ENCODE peak calls at places on chromosome 7, in eight cellular contexts. One of them, this sample, is unnamed.

GRCh38 chr7:39433550-39433949 is 132.7 kb upstream of the YAE1 start:
- DNase-seq in right atrium auricular region: no peak
- DNase-seq in GM12865: no peak
- DNase-seq in fibroblast of mammary gland: no peak
- DNase-seq in GM12864: no peak
- DNase-seq in AG09309: no peak
- DNase-seq in psoas muscle: no peak
- DNase-seq in A549: no peak
- DNase-seq in this sample: no peak

GRCh38 chr7:48035967-48036478 is 680 bp downstream of the C7orf57 start:
- DNase-seq in A549: peak; percentile 17
- DNase-seq in right atrium auricular region: no peak
- DNase-seq in fibroblast of mammary gland: peak; percentile 28
- DNase-seq in GM12864: no peak
- DNase-seq in AG09309: no peak
- DNase-seq in GM12865: no peak
- DNase-seq in psoas muscle: peak; percentile 58
- DNase-seq in this sample: peak; percentile 20

GRCh38 chr7:107044347-107045194 is at the start of gene PRKAR2B:
- DNase-seq in A549: peak; percentile 56
- DNase-seq in GM12864: no peak
- DNase-seq in right atrium auricular region: peak; percentile 69
- DNase-seq in fibroblast of mammary gland: peak; percentile 40
- DNase-seq in GM12865: peak; percentile 55
- DNase-seq in AG09309: no peak
- DNase-seq in psoas muscle: peak; percentile 80
- DNase-seq in this sample: peak; percentile 53

GRCh38 chr7:28587211-28587610 is 174.9 kb downstream of the CREB5 start:
- DNase-seq in GM12865: no peak
- DNase-seq in GM12864: no peak
- DNase-seq in psoas muscle: no peak
- DNase-seq in AG09309: no peak
- DNase-seq in fibroblast of mammary gland: peak; percentile 79
- DNase-seq in right atrium auricular region: no peak
- DNase-seq in A549: no peak
- DNase-seq in this sample: no peak

GRCh38 chr7:4091767-4092166 is 590.3 kb upstream of the FOXK1 start:
- DNase-seq in GM12864: no peak
- DNase-seq in fibroblast of mammary gland: no peak
- DNase-seq in right atrium auricular region: no peak
- DNase-seq in A549: no peak
- DNase-seq in GM12865: no peak
- DNase-seq in AG09309: no peak
- DNase-seq in psoas muscle: no peak
- DNase-seq in this sample: no peak

GRCh38 chr7:28957822-28958234 is 302 bp downstream of the TRIL start:
- DNase-seq in GM12865: no peak
- DNase-seq in GM12864: no peak
- DNase-seq in psoas muscle: no peak
- DNase-seq in right atrium auricular region: no peak
- DNase-seq in A549: no peak
- DNase-seq in fibroblast of mammary gland: no peak
- DNase-seq in AG09309: no peak
- DNase-seq in this sample: no peak

GRCh38 chr7:81960026-81960425 is 190.2 kb upstream of the HGF start:
- DNase-seq in right atrium auricular region: no peak
- DNase-seq in psoas muscle: no peak
- DNase-seq in GM12865: no peak
- DNase-seq in GM12864: no peak
- DNase-seq in fibroblast of mammary gland: peak; percentile 9
- DNase-seq in A549: no peak
- DNase-seq in AG09309: no peak
- DNase-seq in this sample: peak; percentile 9

GRCh38 chr7:13050703-13051102 is 363.3 kb downstream of the ARL4A start:
- DNase-seq in GM12864: no peak
- DNase-seq in psoas muscle: no peak
- DNase-seq in AG09309: peak; percentile 32
- DNase-seq in GM12865: no peak
- DNase-seq in right atrium auricular region: no peak
- DNase-seq in fibroblast of mammary gland: peak; percentile 69
- DNase-seq in A549: peak; percentile 66
- DNase-seq in this sample: peak; percentile 53

GRCh38 chr7:106604303-106604918 is 56.5 kb downstream of the CCDC71L start:
- DNase-seq in psoas muscle: no peak
- DNase-seq in GM12864: no peak
- DNase-seq in GM12865: peak; percentile 33
- DNase-seq in A549: no peak
- DNase-seq in AG09309: no peak
- DNase-seq in right atrium auricular region: no peak
- DNase-seq in fibroblast of mammary gland: no peak
- DNase-seq in this sample: no peak

GRCh38 chr7:55366461-55367138 is 1.5 kb downstream of the LANCL2 start:
- DNase-seq in fibroblast of mammary gland: no peak
- DNase-seq in AG09309: no peak
- DNase-seq in A549: peak; percentile 37
- DNase-seq in psoas muscle: no peak
- DNase-seq in GM12864: no peak
- DNase-seq in right atrium auricular region: no peak
- DNase-seq in GM12865: peak; percentile 53
- DNase-seq in this sample: no peak

GRCh38 chr7:148939128-148939747 is 55.1 kb upstream of the EZH2 start:
- DNase-seq in GM12864: no peak
- DNase-seq in fibroblast of mammary gland: no peak
- DNase-seq in AG09309: no peak
- DNase-seq in psoas muscle: no peak
- DNase-seq in right atrium auricular region: no peak
- DNase-seq in A549: no peak
- DNase-seq in GM12865: peak; percentile 24
- DNase-seq in this sample: no peak

GRCh38 chr7:98213874-98214810 is 2.9 kb downstream of the BHLHA15 start:
- DNase-seq in GM12865: no peak
- DNase-seq in fibroblast of mammary gland: no peak
- DNase-seq in A549: no peak
- DNase-seq in GM12864: no peak
- DNase-seq in AG09309: no peak
- DNase-seq in right atrium auricular region: no peak
- DNase-seq in psoas muscle: peak; percentile 44
- DNase-seq in this sample: no peak

GRCh38 chr7:70432567-70433001 is 699.4 kb upstream of the GALNT17 start:
- DNase-seq in A549: no peak
- DNase-seq in GM12864: no peak
- DNase-seq in GM12865: no peak
- DNase-seq in psoas muscle: no peak
- DNase-seq in AG09309: no peak
- DNase-seq in right atrium auricular region: no peak
- DNase-seq in fibroblast of mammary gland: no peak
- DNase-seq in this sample: no peak

GRCh38 chr7:127865466-127865865 is 165.8 kb downstream of the LRRC4 start:
- DNase-seq in right atrium auricular region: no peak
- DNase-seq in fibroblast of mammary gland: peak; percentile 71
- DNase-seq in AG09309: peak; percentile 42
- DNase-seq in GM12865: no peak
- DNase-seq in A549: peak; percentile 13
- DNase-seq in GM12864: no peak
- DNase-seq in psoas muscle: no peak
- DNase-seq in this sample: peak; percentile 82

GRCh38 chr7:5630670-5631069 is 150.8 kb downstream of the RNF216 start:
- DNase-seq in psoas muscle: peak; percentile 48
- DNase-seq in right atrium auricular region: no peak
- DNase-seq in AG09309: no peak
- DNase-seq in A549: no peak
- DNase-seq in fibroblast of mammary gland: peak; percentile 63
- DNase-seq in GM12865: no peak
- DNase-seq in GM12864: no peak
- DNase-seq in this sample: peak; percentile 44

GRCh38 chr7:45219130-45219529 is 61.5 kb downstream of the RAMP3 start:
- DNase-seq in right atrium auricular region: no peak
- DNase-seq in GM12865: no peak
- DNase-seq in fibroblast of mammary gland: no peak
- DNase-seq in GM12864: no peak
- DNase-seq in psoas muscle: no peak
- DNase-seq in A549: no peak
- DNase-seq in AG09309: no peak
- DNase-seq in this sample: no peak

GRCh38 chr7:45215611-45216062 is 58.0 kb downstream of the RAMP3 start:
- DNase-seq in GM12865: no peak
- DNase-seq in GM12864: no peak
- DNase-seq in right atrium auricular region: peak; percentile 46
- DNase-seq in fibroblast of mammary gland: no peak
- DNase-seq in psoas muscle: no peak
- DNase-seq in A549: no peak
- DNase-seq in AG09309: no peak
- DNase-seq in this sample: no peak

GRCh38 chr7:45216622-45217165 is 59.1 kb downstream of the RAMP3 start:
- DNase-seq in GM12864: no peak
- DNase-seq in right atrium auricular region: no peak
- DNase-seq in fibroblast of mammary gland: no peak
- DNase-seq in AG09309: no peak
- DNase-seq in GM12865: no peak
- DNase-seq in A549: no peak
- DNase-seq in psoas muscle: no peak
- DNase-seq in this sample: no peak

GRCh38 chr7:45216181-45216580 is 58.6 kb downstream of the RAMP3 start:
- DNase-seq in fibroblast of mammary gland: no peak
- DNase-seq in GM12864: no peak
- DNase-seq in AG09309: no peak
- DNase-seq in right atrium auricular region: peak; percentile 42
- DNase-seq in A549: no peak
- DNase-seq in psoas muscle: no peak
- DNase-seq in GM12865: no peak
- DNase-seq in this sample: no peak

GRCh38 chr7:45217358-45217757 is 59.8 kb downstream of the RAMP3 start:
- DNase-seq in right atrium auricular region: peak; percentile 44
- DNase-seq in fibroblast of mammary gland: peak; percentile 7
- DNase-seq in GM12864: no peak
- DNase-seq in psoas muscle: no peak
- DNase-seq in GM12865: no peak
- DNase-seq in AG09309: no peak
- DNase-seq in A549: peak; percentile 38
- DNase-seq in this sample: no peak
- TF ChIP-seq CTCF in right atrium auricular region: no peak
- TF ChIP-seq CTCF in fibroblast of mammary gland: peak; percentile 54
- TF ChIP-seq CTCF in GM12864: no peak
- TF ChIP-seq CTCF in psoas muscle: peak; percentile 5
- TF ChIP-seq CTCF in GM12865: peak; percentile 24
- TF ChIP-seq CTCF in AG09309: peak; percentile 29
- TF ChIP-seq CTCF in A549: peak; percentile 25
- TF ChIP-seq CTCF in this sample: peak; percentile 55

GRCh38 chr7:79455173-79455790 is 1.8 kb upstream of the MAGI2 start:
- DNase-seq in fibroblast of mammary gland: no peak
- DNase-seq in right atrium auricular region: no peak
- DNase-seq in AG09309: no peak
- DNase-seq in A549: no peak
- DNase-seq in GM12864: no peak
- DNase-seq in GM12865: no peak
- DNase-seq in psoas muscle: no peak
- DNase-seq in this sample: no peak

GRCh38 chr7:79453266-79453557 is 255 bp downstream of the MAGI2 start:
- DNase-seq in A549: no peak
- DNase-seq in right atrium auricular region: no peak
- DNase-seq in GM12865: no peak
- DNase-seq in AG09309: no peak
- DNase-seq in GM12864: no peak
- DNase-seq in fibroblast of mammary gland: no peak
- DNase-seq in psoas muscle: no peak
- DNase-seq in this sample: no peak

GRCh38 chr7:79452495-79453265 is 787 bp downstream of the MAGI2 start:
- DNase-seq in right atrium auricular region: no peak
- DNase-seq in fibroblast of mammary gland: peak; percentile 43
- DNase-seq in GM12864: no peak
- DNase-seq in GM12865: no peak
- DNase-seq in psoas muscle: peak; percentile 48
- DNase-seq in AG09309: no peak
- DNase-seq in A549: peak; percentile 11
- DNase-seq in this sample: peak; percentile 32

GRCh38 chr7:79453558-79454324 is at the start of gene MAGI2:
- DNase-seq in GM12865: no peak
- DNase-seq in right atrium auricular region: peak; percentile 84
- DNase-seq in GM12864: no peak
- DNase-seq in fibroblast of mammary gland: peak; percentile 71
- DNase-seq in psoas muscle: peak; percentile 91
- DNase-seq in A549: peak; percentile 20
- DNase-seq in AG09309: peak; percentile 80
- DNase-seq in this sample: peak; percentile 88

GRCh38 chr7:79454325-79454960 is 976 bp upstream of the MAGI2 start:
- DNase-seq in right atrium auricular region: no peak
- DNase-seq in psoas muscle: peak; percentile 59
- DNase-seq in GM12865: no peak
- DNase-seq in GM12864: no peak
- DNase-seq in AG09309: no peak
- DNase-seq in A549: no peak
- DNase-seq in fibroblast of mammary gland: peak; percentile 49
- DNase-seq in this sample: peak; percentile 48
- H3K4me3 ChIP-seq in right atrium auricular region: peak overlapping the region; percentile 78
- H3K4me3 ChIP-seq in psoas muscle: peak overlapping the region; percentile 70
- H3K4me3 ChIP-seq in GM12865: no peak overlapping the region
- H3K4me3 ChIP-seq in GM12864: no peak overlapping the region
- H3K4me3 ChIP-seq in AG09309: peak overlapping the region; percentile 85
- H3K4me3 ChIP-seq in A549: no peak overlapping the region
- H3K4me3 ChIP-seq in fibroblast of mammary gland: peak overlapping the region; percentile 91
- H3K4me3 ChIP-seq in this sample: peak overlapping the region; percentile 85

DNA sequence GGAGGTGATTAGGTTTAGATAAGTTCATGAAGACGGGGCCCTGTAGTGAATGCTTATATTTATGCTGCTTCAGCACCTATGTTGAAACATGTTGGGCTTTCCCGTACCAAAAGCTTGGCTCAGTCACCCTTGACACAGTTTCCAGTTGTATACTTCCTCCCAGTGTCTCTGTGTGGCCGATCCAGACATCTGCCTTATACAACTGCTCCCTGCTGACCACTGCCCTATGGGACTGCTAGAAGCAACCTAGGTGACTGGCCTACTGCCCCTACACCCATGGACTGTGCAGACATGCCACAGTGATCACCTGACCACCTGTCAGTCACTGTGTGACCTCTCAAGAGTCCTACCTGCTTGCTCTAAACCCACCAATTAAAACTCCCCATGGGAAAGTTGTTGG is 22.6 kb upstream of the TSPAN13 start:
- DNase-seq in GM12865: no peak
- DNase-seq in GM12864: no peak
- DNase-seq in psoas muscle: no peak
- DNase-seq in A549: no peak
- DNase-seq in AG09309: no peak
- DNase-seq in fibroblast of mammary gland: no peak
- DNase-seq in right atrium auricular region: no peak
- DNase-seq in this sample: no peak
- TF ChIP-seq CTCF in GM12865: no peak
- TF ChIP-seq CTCF in GM12864: no peak
- TF ChIP-seq CTCF in psoas muscle: no peak
- TF ChIP-seq CTCF in A549: no peak
- TF ChIP-seq CTCF in AG09309: no peak
- TF ChIP-seq CTCF in fibroblast of mammary gland: no peak
- TF ChIP-seq CTCF in right atrium auricular region: no peak
- TF ChIP-seq CTCF in this sample: no peak

DNA sequence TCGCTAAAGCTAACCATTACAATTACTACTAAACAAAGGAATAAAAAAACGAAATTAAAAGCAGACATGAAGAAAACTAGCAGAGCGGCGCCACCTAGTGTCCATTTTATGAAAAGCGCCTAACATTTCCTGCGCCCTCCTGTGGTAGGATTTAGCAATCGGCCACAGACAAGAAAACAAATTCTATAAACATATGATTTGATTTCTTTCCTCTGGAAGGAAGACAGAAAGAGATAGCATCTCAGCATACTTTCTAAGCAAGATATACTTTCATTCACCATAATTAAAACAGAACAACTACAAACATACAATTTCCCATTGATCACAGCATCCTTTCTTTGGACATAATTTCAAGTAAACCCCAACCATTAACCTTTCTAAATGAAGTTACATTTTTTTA is 337.7 kb upstream of the NPVF start:
- DNase-seq in A549: peak; percentile 74
- DNase-seq in AG09309: peak; percentile 29
- DNase-seq in right atrium auricular region: peak; percentile 82
- DNase-seq in psoas muscle: peak; percentile 64
- DNase-seq in GM12864: no peak
- DNase-seq in GM12865: peak; percentile 76
- DNase-seq in fibroblast of mammary gland: peak; percentile 76
- DNase-seq in this sample: peak; percentile 69
- H3K4me3 ChIP-seq in A549: no peak overlapping the region
- H3K4me3 ChIP-seq in AG09309: no peak overlapping the region
- H3K4me3 ChIP-seq in right atrium auricular region: no peak overlapping the region
- H3K4me3 ChIP-seq in psoas muscle: peak overlapping the region; percentile 22
- H3K4me3 ChIP-seq in GM12864: no peak overlapping the region
- H3K4me3 ChIP-seq in GM12865: no peak overlapping the region
- H3K4me3 ChIP-seq in fibroblast of mammary gland: no peak overlapping the region
- H3K4me3 ChIP-seq in this sample: no peak overlapping the region